ENCODE peak calls at places on chromosomes 13 and 19, in seven cellular contexts. One of them, this sample, is unnamed. For H3K4me1 and H3K9me3, the result is how much of the 10 kb centered on the place peaks cover.

GRCh38 chr13:100443998-100444328 is 144.6 kb downstream of the GGACT start:
- DNase-seq in psoas muscle: no peak
- DNase-seq in stomach: no peak
- DNase-seq in fibroblast of lung: no peak
- DNase-seq in OCI-LY7: no peak
- DNase-seq in ascending aorta: no peak
- DNase-seq in heart left ventricle: no peak
- DNase-seq in this sample: no peak

GRCh38 chr19:17448190-17448967 is at the start of gene TMEM221:
- DNase-seq in stomach: peak
- DNase-seq in heart left ventricle: peak
- DNase-seq in OCI-LY7: peak
- DNase-seq in psoas muscle: peak
- DNase-seq in ascending aorta: peak
- DNase-seq in fibroblast of lung: no peak
- DNase-seq in this sample: peak

GRCh38 chr19:1624458-1624857 is 19.2 kb upstream of the UQCR11 start:
- DNase-seq in ascending aorta: no peak
- DNase-seq in psoas muscle: peak
- DNase-seq in heart left ventricle: peak
- DNase-seq in stomach: peak
- DNase-seq in fibroblast of lung: peak
- DNase-seq in OCI-LY7: peak
- DNase-seq in this sample: peak

GRCh38 chr13:40503966-40504591 is 162.4 kb downstream of the FOXO1 start:
- DNase-seq in fibroblast of lung: peak
- DNase-seq in ascending aorta: no peak
- DNase-seq in psoas muscle: no peak
- DNase-seq in OCI-LY7: no peak
- DNase-seq in heart left ventricle: no peak
- DNase-seq in stomach: no peak
- DNase-seq in this sample: no peak

GRCh38 chr13:106496072-106496997 is 39.1 kb downstream of the EFNB2 start:
- DNase-seq in OCI-LY7: no peak
- DNase-seq in psoas muscle: no peak
- DNase-seq in stomach: no peak
- DNase-seq in fibroblast of lung: no peak
- DNase-seq in ascending aorta: no peak
- DNase-seq in heart left ventricle: no peak
- DNase-seq in this sample: no peak

GRCh38 chr13:98428256-98428966 is 148.5 kb downstream of the STK24 start:
- DNase-seq in heart left ventricle: no peak
- DNase-seq in psoas muscle: no peak
- DNase-seq in stomach: no peak
- DNase-seq in ascending aorta: no peak
- DNase-seq in fibroblast of lung: no peak
- DNase-seq in OCI-LY7: no peak
- DNase-seq in this sample: no peak

GRCh38 chr19:40803170-40803856 is 4.3 kb downstream of the EGLN2 start:
- DNase-seq in fibroblast of lung: no peak
- DNase-seq in psoas muscle: no peak
- DNase-seq in heart left ventricle: no peak
- DNase-seq in stomach: no peak
- DNase-seq in OCI-LY7: no peak
- DNase-seq in ascending aorta: no peak
- DNase-seq in this sample: no peak

GRCh38 chr19:41264581-41265375 is 606 bp downstream of the HNRNPUL1 start:
- DNase-seq in OCI-LY7: peak
- DNase-seq in ascending aorta: peak
- DNase-seq in fibroblast of lung: peak
- DNase-seq in stomach: peak
- DNase-seq in psoas muscle: peak
- DNase-seq in heart left ventricle: peak
- DNase-seq in this sample: peak

GRCh38 chr19:19343762-19344161 is 23.1 kb downstream of the MAU2 start:
- DNase-seq in psoas muscle: no peak
- DNase-seq in OCI-LY7: no peak
- DNase-seq in stomach: no peak
- DNase-seq in heart left ventricle: no peak
- DNase-seq in fibroblast of lung: no peak
- DNase-seq in ascending aorta: no peak
- DNase-seq in this sample: no peak

GRCh38 chr13:28100149-28101121 is at the start of gene FLT3:
- DNase-seq in stomach: peak
- DNase-seq in fibroblast of lung: peak
- DNase-seq in OCI-LY7: no peak
- DNase-seq in ascending aorta: no peak
- DNase-seq in psoas muscle: peak
- DNase-seq in heart left ventricle: no peak
- DNase-seq in this sample: peak

GRCh38 chr13:42065414-42065813 is 17.0 kb downstream of the DGKH start:
- DNase-seq in OCI-LY7: no peak
- DNase-seq in psoas muscle: no peak
- DNase-seq in heart left ventricle: no peak
- DNase-seq in stomach: no peak
- DNase-seq in ascending aorta: no peak
- DNase-seq in fibroblast of lung: no peak
- DNase-seq in this sample: no peak

GRCh38 chr19:40691421-40692211 is 1.2 kb upstream of the NUMBL start:
- DNase-seq in fibroblast of lung: peak
- DNase-seq in heart left ventricle: no peak
- DNase-seq in psoas muscle: peak
- DNase-seq in ascending aorta: no peak
- DNase-seq in OCI-LY7: peak
- DNase-seq in stomach: no peak
- DNase-seq in this sample: no peak

GRCh38 chr13:98162935-98163334 is 14.1 kb downstream of the RNF113B start:
- DNase-seq in stomach: no peak
- DNase-seq in ascending aorta: no peak
- DNase-seq in fibroblast of lung: no peak
- DNase-seq in psoas muscle: no peak
- DNase-seq in OCI-LY7: no peak
- DNase-seq in heart left ventricle: no peak
- DNase-seq in this sample: no peak

GRCh38 chr13:50616101-50616500 is 227.4 kb downstream of the DLEU7 start:
- DNase-seq in heart left ventricle: no peak
- DNase-seq in stomach: no peak
- DNase-seq in OCI-LY7: no peak
- DNase-seq in psoas muscle: no peak
- DNase-seq in ascending aorta: no peak
- DNase-seq in fibroblast of lung: peak
- DNase-seq in this sample: no peak

GRCh38 chr13:70568571-70568970 is 460.3 kb upstream of the KLHL1 start:
- DNase-seq in OCI-LY7: peak
- DNase-seq in psoas muscle: no peak
- DNase-seq in stomach: no peak
- DNase-seq in fibroblast of lung: peak
- DNase-seq in ascending aorta: no peak
- DNase-seq in heart left ventricle: no peak
- DNase-seq in this sample: no peak

GRCh38 chr13:65724261-65724660 is 1505.9 kb downstream of the PCDH9 start:
- DNase-seq in OCI-LY7: no peak
- DNase-seq in stomach: no peak
- DNase-seq in heart left ventricle: no peak
- DNase-seq in fibroblast of lung: peak
- DNase-seq in psoas muscle: no peak
- DNase-seq in ascending aorta: no peak
- DNase-seq in this sample: no peak

GRCh38 chr13:54210397-54211050 is 1181.9 kb downstream of the OLFM4 start:
- DNase-seq in stomach: no peak
- DNase-seq in ascending aorta: no peak
- DNase-seq in OCI-LY7: no peak
- DNase-seq in fibroblast of lung: no peak
- DNase-seq in heart left ventricle: no peak
- DNase-seq in psoas muscle: no peak
- DNase-seq in this sample: no peak

GRCh38 chr19:33199441-33200265 is 5.5 kb downstream of the LRP3 start:
- DNase-seq in stomach: no peak
- DNase-seq in ascending aorta: no peak
- DNase-seq in heart left ventricle: no peak
- DNase-seq in fibroblast of lung: no peak
- DNase-seq in OCI-LY7: no peak
- DNase-seq in psoas muscle: no peak
- DNase-seq in this sample: no peak

GRCh38 chr19:46925548-46925950 is 64.8 kb downstream of the ARHGAP35 start:
- DNase-seq in psoas muscle: no peak
- DNase-seq in fibroblast of lung: no peak
- DNase-seq in heart left ventricle: no peak
- DNase-seq in OCI-LY7: no peak
- DNase-seq in stomach: peak
- DNase-seq in ascending aorta: peak
- DNase-seq in this sample: no peak

GRCh38 chr19:28075229-28075628 is 1137.7 kb downstream of the UQCRFS1 start:
- DNase-seq in ascending aorta: no peak
- DNase-seq in stomach: no peak
- DNase-seq in heart left ventricle: no peak
- DNase-seq in psoas muscle: no peak
- DNase-seq in OCI-LY7: no peak
- DNase-seq in fibroblast of lung: no peak
- DNase-seq in this sample: no peak
- H3K4me1 ChIP-seq in ascending aorta: under half
- H3K4me1 ChIP-seq in stomach: under half
- H3K4me1 ChIP-seq in heart left ventricle: under half
- H3K4me1 ChIP-seq in psoas muscle: under half
- H3K4me1 ChIP-seq in OCI-LY7: under half
- H3K4me1 ChIP-seq in fibroblast of lung: under half
- H3K4me1 ChIP-seq in this sample: under half

DNA sequence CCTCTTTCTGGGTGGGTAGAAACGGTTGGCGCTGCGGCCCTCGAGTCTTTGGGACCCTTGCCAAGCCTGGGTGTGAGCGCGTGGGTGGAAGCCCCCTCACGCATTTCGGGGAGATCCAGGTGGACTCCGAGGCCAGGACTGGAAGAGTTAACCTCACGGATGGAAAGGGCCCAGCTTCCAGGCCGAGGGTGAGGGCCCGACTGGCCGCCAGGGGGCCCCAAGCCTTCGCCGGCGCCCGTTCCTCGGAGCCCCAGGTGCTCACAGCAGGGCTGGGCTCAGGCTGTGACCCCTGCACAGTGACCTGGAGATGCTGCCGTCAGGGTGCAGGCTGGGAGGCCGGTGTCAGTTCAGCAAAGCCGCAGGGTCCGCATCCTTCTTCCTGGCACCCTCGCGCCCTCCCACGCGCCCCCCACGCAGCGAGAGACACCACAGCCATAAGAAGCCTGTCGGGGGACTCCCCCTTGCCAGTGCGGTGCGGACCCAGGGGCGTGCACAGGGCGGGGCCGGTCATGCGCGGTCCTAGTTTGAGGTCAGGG is 34.2 kb upstream of the TMEM255B start:
- DNase-seq in fibroblast of lung: peak
- DNase-seq in ascending aorta: peak
- DNase-seq in stomach: peak
- DNase-seq in psoas muscle: peak
- DNase-seq in heart left ventricle: peak
- DNase-seq in OCI-LY7: peak
- DNase-seq in this sample: peak
- TF ChIP-seq CTCF in fibroblast of lung: peak
- TF ChIP-seq CTCF in ascending aorta: peak
- TF ChIP-seq CTCF in stomach: peak
- TF ChIP-seq CTCF in psoas muscle: peak
- TF ChIP-seq CTCF in heart left ventricle: peak
- TF ChIP-seq CTCF in OCI-LY7: peak
- TF ChIP-seq CTCF in this sample: peak

DNA sequence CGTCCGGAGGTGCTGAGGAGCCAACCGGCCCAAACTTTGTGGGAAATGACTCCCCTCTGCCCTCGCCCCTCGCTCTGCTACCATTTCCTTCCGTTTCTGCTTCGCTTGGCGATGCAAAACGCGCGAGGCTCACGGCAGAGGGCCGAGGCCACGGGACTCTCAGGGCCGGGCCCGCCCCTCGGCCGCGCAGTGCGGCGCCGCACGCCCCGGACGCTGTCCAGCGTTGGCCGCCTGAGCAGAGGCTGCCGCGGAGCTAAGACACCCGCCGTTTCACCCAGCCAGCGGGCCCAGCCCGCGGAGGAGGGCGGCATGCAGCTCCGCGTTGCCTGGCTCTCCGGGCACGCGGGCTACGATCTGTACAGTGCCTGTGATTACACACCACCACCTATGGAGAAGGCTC is 2.1 kb upstream of the ZNF578 start:
- DNase-seq in fibroblast of lung: no peak
- DNase-seq in psoas muscle: no peak
- DNase-seq in OCI-LY7: no peak
- DNase-seq in stomach: no peak
- DNase-seq in ascending aorta: no peak
- DNase-seq in heart left ventricle: no peak
- DNase-seq in this sample: no peak
- H3K9me3 ChIP-seq in fibroblast of lung: under half
- H3K9me3 ChIP-seq in psoas muscle: under half
- H3K9me3 ChIP-seq in OCI-LY7: under half
- H3K9me3 ChIP-seq in stomach: half or more
- H3K9me3 ChIP-seq in ascending aorta: under half
- H3K9me3 ChIP-seq in heart left ventricle: under half
- H3K9me3 ChIP-seq in this sample: half or more

GRCh38 chr13:110340812-110341444 is 33.8 kb downstream of the COL4A2 start:
- DNase-seq in OCI-LY7: no peak
- DNase-seq in stomach: peak
- DNase-seq in ascending aorta: peak
- DNase-seq in heart left ventricle: peak
- DNase-seq in fibroblast of lung: peak
- DNase-seq in psoas muscle: peak
- DNase-seq in this sample: peak

GRCh38 chr13:110341445-110342247 is 34.6 kb downstream of the COL4A2 start:
- DNase-seq in stomach: no peak
- DNase-seq in psoas muscle: no peak
- DNase-seq in fibroblast of lung: peak
- DNase-seq in OCI-LY7: peak
- DNase-seq in heart left ventricle: peak
- DNase-seq in ascending aorta: peak
- DNase-seq in this sample: no peak

GRCh38 chr13:110344320-110344719 is 37.2 kb downstream of the COL4A2 start:
- DNase-seq in heart left ventricle: no peak
- DNase-seq in psoas muscle: no peak
- DNase-seq in stomach: no peak
- DNase-seq in ascending aorta: no peak
- DNase-seq in OCI-LY7: no peak
- DNase-seq in fibroblast of lung: no peak
- DNase-seq in this sample: no peak

GRCh38 chr13:110343241-110343865 is 36.3 kb downstream of the COL4A2 start:
- DNase-seq in ascending aorta: peak
- DNase-seq in fibroblast of lung: no peak
- DNase-seq in stomach: no peak
- DNase-seq in heart left ventricle: peak
- DNase-seq in OCI-LY7: no peak
- DNase-seq in psoas muscle: no peak
- DNase-seq in this sample: no peak

GRCh38 chr13:110342474-110342873 is 35.4 kb downstream of the COL4A2 start:
- DNase-seq in ascending aorta: peak
- DNase-seq in fibroblast of lung: no peak
- DNase-seq in stomach: no peak
- DNase-seq in heart left ventricle: peak
- DNase-seq in psoas muscle: no peak
- DNase-seq in OCI-LY7: no peak
- DNase-seq in this sample: no peak
- H3K4me1 ChIP-seq in ascending aorta: under half
- H3K4me1 ChIP-seq in fibroblast of lung: under half
- H3K4me1 ChIP-seq in stomach: under half
- H3K4me1 ChIP-seq in heart left ventricle: half or more
- H3K4me1 ChIP-seq in psoas muscle: under half
- H3K4me1 ChIP-seq in OCI-LY7: under half
- H3K4me1 ChIP-seq in this sample: half or more

GRCh38 chr19:10568444-10568825 is 344 bp downstream of the CDKN2D start:
- DNase-seq in OCI-LY7: peak
- DNase-seq in ascending aorta: no peak
- DNase-seq in psoas muscle: no peak
- DNase-seq in heart left ventricle: no peak
- DNase-seq in fibroblast of lung: no peak
- DNase-seq in stomach: peak
- DNase-seq in this sample: no peak
- TF ChIP-seq CTCF in OCI-LY7: peak
- TF ChIP-seq CTCF in ascending aorta: no peak
- TF ChIP-seq CTCF in psoas muscle: no peak
- TF ChIP-seq CTCF in heart left ventricle: no peak
- TF ChIP-seq CTCF in fibroblast of lung: no peak
- TF ChIP-seq CTCF in stomach: no peak
- TF ChIP-seq CTCF in this sample: no peak

This sample was measured in left ventricle myocardium inferior.